ENCODE peak calls at places on chromosomes 5 and 9, in five cellular contexts. One of them, this sample, is unnamed.

GRCh38 chr9:80435591-80435990 is 863.8 kb downstream of the TLE4 start:
- DNase-seq in HepG2: no peak
- DNase-seq in H1: no peak
- DNase-seq in GM12878: no peak
- DNase-seq in K562: no peak
- DNase-seq in this sample: no peak

GRCh38 chr5:164600166-164600715 is 1094.8 kb downstream of the MAT2B start:
- DNase-seq in H1: no peak
- DNase-seq in GM12878: no peak
- DNase-seq in K562: no peak
- DNase-seq in HepG2: no peak
- DNase-seq in this sample: no peak

GRCh38 chr5:1447772-1448361 is 2.6 kb upstream of the SLC6A3 start:
- DNase-seq in GM12878: no peak
- DNase-seq in HepG2: no peak
- DNase-seq in H1: peak; percentile 20
- DNase-seq in K562: no peak
- DNase-seq in this sample: no peak

GRCh38 chr9:734831-735511 is 106.5 kb upstream of the DMRT1 start:
- DNase-seq in HepG2: peak; percentile 79
- DNase-seq in K562: no peak
- DNase-seq in GM12878: no peak
- DNase-seq in H1: no peak
- DNase-seq in this sample: no peak

GRCh38 chr5:135535420-135535819 is 344 bp downstream of the NEUROG1 start:
- DNase-seq in K562: no peak
- DNase-seq in H1: no peak
- DNase-seq in GM12878: no peak
- DNase-seq in HepG2: no peak
- DNase-seq in this sample: no peak

GRCh38 chr5:89307972-89308371 is 425.0 kb upstream of the MEF2C start:
- DNase-seq in GM12878: no peak
- DNase-seq in HepG2: no peak
- DNase-seq in K562: no peak
- DNase-seq in H1: no peak
- DNase-seq in this sample: no peak

GRCh38 chr5:97019435-97020117 is 83.7 kb downstream of the LNPEP start:
- DNase-seq in H1: no peak
- DNase-seq in HepG2: no peak
- DNase-seq in GM12878: no peak
- DNase-seq in K562: no peak
- DNase-seq in this sample: no peak

GRCh38 chr5:140118294-140118936 is 4.5 kb downstream of the PURA start:
- DNase-seq in HepG2: no peak
- DNase-seq in K562: no peak
- DNase-seq in GM12878: no peak
- DNase-seq in H1: no peak
- DNase-seq in this sample: no peak

GRCh38 chr5:82918311-82919031 is 158.7 kb downstream of the TMEM167A start:
- DNase-seq in K562: no peak
- DNase-seq in HepG2: no peak
- DNase-seq in GM12878: no peak
- DNase-seq in H1: no peak
- DNase-seq in this sample: no peak

GRCh38 chr5:1110930-1111726 is 735 bp downstream of the SLC12A7 start:
- DNase-seq in HepG2: no peak
- DNase-seq in K562: peak; percentile 42
- DNase-seq in H1: no peak
- DNase-seq in GM12878: no peak
- DNase-seq in this sample: no peak

GRCh38 chr5:30768061-30768460 is 425.4 kb upstream of the CDH6 start:
- DNase-seq in K562: no peak
- DNase-seq in GM12878: no peak
- DNase-seq in H1: no peak
- DNase-seq in HepG2: no peak
- DNase-seq in this sample: no peak

GRCh38 chr5:62593331-62593730 is 14.7 kb downstream of the LRRC70 start:
- DNase-seq in K562: peak; percentile 21
- DNase-seq in GM12878: no peak
- DNase-seq in HepG2: no peak
- DNase-seq in H1: no peak
- DNase-seq in this sample: no peak

GRCh38 chr9:893843-894420 is 52.4 kb downstream of the DMRT1 start:
- DNase-seq in GM12878: peak; percentile 91
- DNase-seq in K562: peak; percentile 44
- DNase-seq in H1: peak; percentile 66
- DNase-seq in HepG2: peak; percentile 56
- DNase-seq in this sample: peak; percentile 64

GRCh38 chr9:114799441-114799840 is 6.4 kb downstream of the TNFSF15 start:
- DNase-seq in K562: no peak
- DNase-seq in H1: peak; percentile 49
- DNase-seq in HepG2: peak; percentile 60
- DNase-seq in GM12878: no peak
- DNase-seq in this sample: peak; percentile 21

DNA sequence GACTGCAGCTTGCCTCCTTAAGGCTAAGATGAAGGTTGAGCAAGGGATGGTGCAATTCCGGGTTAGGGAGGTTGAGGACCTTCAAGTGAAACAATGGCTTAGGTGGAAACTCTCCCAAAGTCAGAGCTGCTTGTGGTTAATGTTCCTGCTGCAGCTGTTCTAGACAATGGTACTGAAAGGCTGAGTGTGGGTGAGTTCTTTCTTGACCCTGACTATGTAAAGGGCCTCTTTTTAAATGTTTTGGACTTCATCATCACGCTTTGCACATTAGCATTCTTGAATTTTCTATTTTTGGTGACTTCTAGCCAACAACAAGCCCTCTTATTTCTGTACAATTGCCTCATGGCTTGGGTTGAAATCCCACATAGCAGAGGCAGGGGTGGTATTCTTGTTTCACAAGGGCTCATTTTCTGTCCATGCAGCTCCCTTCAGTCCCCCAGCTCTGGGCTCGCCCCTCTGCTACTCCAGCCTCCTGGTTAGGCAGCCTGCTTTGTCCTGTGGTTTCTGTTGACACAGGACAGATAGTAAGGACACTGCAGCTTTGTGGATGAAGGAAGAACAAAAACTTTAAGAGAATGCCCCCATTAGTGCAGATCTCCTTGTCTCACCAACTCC is 136.3 kb upstream of the ANKRD55 start:
- DNase-seq in GM12878: no peak
- DNase-seq in HepG2: no peak
- DNase-seq in H1: no peak
- DNase-seq in K562: no peak
- DNase-seq in this sample: no peak
- TF ChIP-seq ATF2 in GM12878: no peak
- TF ChIP-seq ATF2 in HepG2: no peak
- TF ChIP-seq ATF2 in H1: no peak
- TF ChIP-seq ATF2 in K562: no peak
- TF ChIP-seq ATF2 in this sample: no peak

DNA sequence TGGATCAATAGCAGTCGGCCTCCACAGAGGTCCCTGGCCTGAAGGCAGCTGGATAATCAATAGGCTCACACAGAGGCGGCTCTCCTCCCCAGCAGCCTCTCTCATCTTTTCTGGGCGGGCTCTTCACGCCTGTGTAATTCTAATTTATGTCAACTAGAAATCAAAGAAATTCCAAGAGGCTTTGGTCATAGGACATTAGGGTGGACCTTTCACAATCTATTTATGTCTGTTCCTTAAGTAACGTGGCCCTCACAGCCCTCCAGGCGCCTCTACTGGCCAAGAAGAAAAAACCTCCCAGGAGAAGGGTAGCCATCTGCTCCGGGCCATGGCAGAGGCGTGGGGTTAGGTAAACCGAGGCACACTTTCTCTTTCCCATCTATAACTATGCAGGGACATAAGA is 205.1 kb upstream of the EFNA5 start:
- DNase-seq in HepG2: no peak
- DNase-seq in GM12878: no peak
- DNase-seq in H1: no peak
- DNase-seq in K562: no peak
- DNase-seq in this sample: no peak
- TF ChIP-seq USF2 in HepG2: no peak
- TF ChIP-seq USF2 in GM12878: no peak
- TF ChIP-seq USF2 in H1: no peak
- TF ChIP-seq USF2 in K562: no peak
- TF ChIP-seq USF2 in this sample: no peak

GRCh38 chr9:2286306-2286705 is 271.2 kb downstream of the SMARCA2 start:
- DNase-seq in HepG2: no peak
- DNase-seq in GM12878: no peak
- DNase-seq in H1: no peak
- DNase-seq in K562: no peak
- DNase-seq in this sample: no peak

GRCh38 chr9:2286825-2287455 is 271.8 kb downstream of the SMARCA2 start:
- DNase-seq in HepG2: peak; percentile 70
- DNase-seq in H1: no peak
- DNase-seq in GM12878: no peak
- DNase-seq in K562: no peak
- DNase-seq in this sample: no peak

GRCh38 chr9:2284770-2285169 is 269.6 kb downstream of the SMARCA2 start:
- DNase-seq in HepG2: no peak
- DNase-seq in H1: no peak
- DNase-seq in K562: no peak
- DNase-seq in GM12878: no peak
- DNase-seq in this sample: no peak

GRCh38 chr9:2288309-2288708 is 273.2 kb downstream of the SMARCA2 start:
- DNase-seq in K562: no peak
- DNase-seq in H1: no peak
- DNase-seq in GM12878: no peak
- DNase-seq in HepG2: no peak
- DNase-seq in this sample: no peak

DNA sequence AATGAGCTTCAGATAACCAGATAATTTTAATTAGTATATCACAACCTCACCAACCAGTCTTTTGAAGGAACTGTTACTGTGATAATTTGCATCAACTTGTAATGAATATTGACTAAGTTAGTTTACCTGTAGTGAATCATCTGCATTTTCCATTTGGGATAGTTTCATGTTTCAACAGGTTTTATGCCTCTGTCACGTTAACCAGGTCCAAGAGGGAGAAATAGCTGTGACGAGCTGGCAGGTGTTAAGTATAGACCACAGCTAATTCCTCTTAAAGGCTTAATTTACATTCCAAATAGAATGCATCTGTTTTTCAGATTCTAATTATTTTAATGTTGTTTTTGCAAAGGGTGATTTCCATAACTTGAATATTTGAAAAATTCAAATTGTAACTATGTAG is 270.3 kb downstream of the SMARCA2 start:
- DNase-seq in K562: no peak
- DNase-seq in HepG2: no peak
- DNase-seq in H1: no peak
- DNase-seq in GM12878: no peak
- DNase-seq in this sample: no peak
- TF ChIP-seq ATF2 in K562: no peak
- TF ChIP-seq ATF2 in HepG2: no peak
- TF ChIP-seq ATF2 in H1: no peak
- TF ChIP-seq ATF2 in GM12878: no peak
- TF ChIP-seq ATF2 in this sample: no peak

DNA sequence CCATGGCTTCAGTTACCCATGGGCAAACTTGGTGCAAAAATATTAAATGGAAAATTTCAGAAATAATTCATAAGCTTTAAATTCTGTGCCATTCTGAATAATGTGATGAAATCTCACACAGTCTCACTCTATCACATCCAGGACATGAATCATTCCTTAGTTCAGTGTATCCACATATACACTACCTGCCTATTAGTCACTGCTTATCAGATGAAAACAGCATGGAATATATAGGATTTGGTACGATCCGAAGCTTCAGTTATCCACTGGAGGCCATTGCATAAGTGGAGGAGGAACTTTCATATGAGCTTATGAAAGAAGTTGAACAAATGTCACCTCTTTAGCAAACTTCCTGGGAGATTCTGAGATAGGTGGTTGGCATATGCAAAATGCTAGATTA is 64.2 kb downstream of the GAPVD1 start:
- DNase-seq in HepG2: no peak
- DNase-seq in GM12878: no peak
- DNase-seq in K562: no peak
- DNase-seq in H1: no peak
- DNase-seq in this sample: no peak
- TF ChIP-seq USF2 in HepG2: no peak
- TF ChIP-seq USF2 in GM12878: no peak
- TF ChIP-seq USF2 in K562: no peak
- TF ChIP-seq USF2 in H1: no peak
- TF ChIP-seq USF2 in this sample: no peak

GRCh38 chr9:123425261-123425821 is 69.3 kb downstream of the CRB2 start:
- DNase-seq in HepG2: no peak
- DNase-seq in K562: no peak
- DNase-seq in GM12878: no peak
- DNase-seq in H1: no peak
- DNase-seq in this sample: no peak

GRCh38 chr9:123423036-123423640 is 67.1 kb downstream of the CRB2 start:
- DNase-seq in HepG2: no peak
- DNase-seq in K562: no peak
- DNase-seq in H1: no peak
- DNase-seq in GM12878: no peak
- DNase-seq in this sample: no peak

GRCh38 chr9:123424552-123425225 is 68.7 kb downstream of the CRB2 start:
- DNase-seq in K562: no peak
- DNase-seq in GM12878: no peak
- DNase-seq in HepG2: no peak
- DNase-seq in H1: no peak
- DNase-seq in this sample: no peak

GRCh38 chr9:123422593-123422992 is 66.6 kb downstream of the CRB2 start:
- DNase-seq in HepG2: no peak
- DNase-seq in H1: no peak
- DNase-seq in GM12878: no peak
- DNase-seq in K562: no peak
- DNase-seq in this sample: no peak

DNA sequence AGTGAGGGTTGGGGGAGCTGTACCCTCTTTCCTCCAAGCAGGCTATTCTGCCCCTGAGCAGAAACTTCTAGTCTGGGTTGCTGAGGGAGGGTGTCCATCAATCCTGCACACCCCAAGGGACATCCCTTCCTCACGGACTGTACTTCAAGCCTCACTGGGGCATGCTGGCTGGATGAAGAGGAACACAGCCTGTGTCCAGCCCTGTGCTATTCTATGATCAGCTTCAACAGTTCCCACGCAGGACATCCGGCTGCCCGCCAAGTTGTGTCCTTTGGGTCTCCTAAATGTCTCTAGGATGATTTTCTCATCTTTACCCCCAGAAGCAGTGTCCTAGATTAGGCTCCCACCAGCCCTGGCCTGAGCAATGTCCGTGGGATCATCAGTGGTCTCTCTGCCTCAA is 68.1 kb downstream of the CRB2 start:
- DNase-seq in K562: no peak
- DNase-seq in HepG2: no peak
- DNase-seq in GM12878: no peak
- DNase-seq in H1: no peak
- DNase-seq in this sample: no peak
- TF ChIP-seq ATF2 in K562: no peak
- TF ChIP-seq ATF2 in HepG2: no peak
- TF ChIP-seq ATF2 in GM12878: no peak
- TF ChIP-seq ATF2 in H1: no peak
- TF ChIP-seq ATF2 in this sample: no peak

This sample was measured in WTC11.